ENCODE peak calls at places on chromosomes 2 and 18, in six cellular contexts. Z, M, N, F, T and H are unnamed samples. For H3K36me3, the result is how much of the 10 kb centered on the place peaks cover.

GRCh38 chr18:75854808-75855207 is 427.3 kb upstream of the SMIM21 start:
- DNase-seq in M (no peak), Z (no peak), F (no peak), T (no peak), N (no peak), H (no peak)

GRCh38 chr2:106572541-106573148 is 85.5 kb downstream of the CD8B2 start:
- DNase-seq in Z (no peak), M (no peak), T (no peak), F (no peak), N (no peak), H (peak)

GRCh38 chr2:64338910-64339500 is 115.0 kb upstream of the LGALSL start:
- DNase-seq in F (no peak), N (no peak), M (peak), T (no peak), Z (no peak), H (no peak)

GRCh38 chr18:26357960-26358359 is 131.7 kb downstream of the TAF4B start:
- DNase-seq in Z (no peak), F (no peak), T (no peak), M (no peak), N (no peak), H (no peak)

GRCh38 chr2:113080134-113080533 is 12.4 kb downstream of the IL1F10 start:
- DNase-seq in T (peak), F (no peak), N (no peak), M (peak), Z (peak), H (peak)

GRCh38 chr2:134739879-134740301 is 21.1 kb upstream of the TMEM163 start:
- DNase-seq in T (no peak), F (no peak), Z (no peak), N (no peak), M (peak), H (no peak)

GRCh38 chr2:27078267-27079194 is at the start of gene EMILIN1:
- DNase-seq in N (peak), Z (no peak), T (peak), F (no peak), M (no peak), H (peak)

GRCh38 chr2:133863106-133863800 is 295.0 kb upstream of the NCKAP5 start:
- DNase-seq in T (no peak), F (no peak), N (no peak), Z (no peak), M (no peak), H (no peak)

GRCh38 chr2:190698895-190699294 is 50.0 kb downstream of the NAB1 start:
- DNase-seq in T (no peak), F (no peak), Z (no peak), N (no peak), M (no peak), H (peak)

GRCh38 chr2:186456941-186457340 is 29.1 kb upstream of the ZC3H15 start:
- DNase-seq in M (peak), N (no peak), T (no peak), F (no peak), Z (no peak), H (no peak)

GRCh38 chr2:16774091-16774490 is 108.5 kb upstream of the CYRIA start:
- DNase-seq in M (no peak), N (no peak), T (no peak), Z (no peak), F (no peak), H (no peak)

DNA sequence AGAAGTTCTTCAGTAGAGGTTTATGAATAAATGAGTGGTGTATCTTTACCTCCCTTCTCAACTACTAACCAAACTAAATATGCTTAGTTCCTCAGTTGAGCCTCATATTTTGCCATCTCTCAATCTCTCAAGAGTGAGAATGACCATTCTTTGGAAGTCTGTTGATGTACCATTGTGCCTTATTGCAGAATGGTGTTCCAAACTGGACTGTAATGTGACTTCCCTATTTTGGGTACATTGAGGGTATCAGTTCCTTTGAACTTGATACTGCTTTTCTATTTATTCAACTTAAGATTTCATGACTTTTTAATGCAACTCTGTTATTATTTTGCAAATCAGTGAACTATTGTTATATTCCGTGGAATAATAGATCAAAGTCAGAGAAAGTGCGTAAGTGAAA is 159.4 kb downstream of the PTPRM start:
- DNase-seq in T (no peak), N (no peak), M (no peak), F (no peak), Z (no peak), H (no peak)
- H3K4me3 ChIP-seq in T (no peak), N (no peak), M (no peak), F (no peak), Z (no peak), H (no peak)

DNA sequence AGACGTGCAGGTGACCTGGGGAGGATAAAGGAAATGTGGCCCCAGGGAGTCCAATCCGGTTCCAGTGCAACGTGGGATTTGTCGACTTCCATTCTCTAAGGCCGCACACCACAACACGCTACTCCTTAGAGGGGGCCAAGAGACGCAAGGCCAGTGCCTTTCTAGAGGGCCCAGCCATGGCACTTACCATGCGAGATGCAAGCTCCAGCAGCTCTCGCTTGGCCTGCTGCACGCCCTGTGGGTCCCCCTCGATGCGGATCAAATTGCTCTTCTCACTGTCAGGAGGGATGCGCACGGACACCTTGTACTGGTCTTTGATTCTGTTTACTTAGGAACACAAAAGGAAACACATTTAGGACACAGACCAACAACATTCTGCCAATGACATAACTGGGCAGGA is 61.2 kb downstream of the ANO7 start:
- DNase-seq in Z (no peak), F (no peak), N (no peak), M (no peak), T (no peak), H (no peak)
- H3K36me3 ChIP-seq in Z (under half), F (half or more), N (half or more), M (half or more), T (under half), H (half or more)

GRCh38 chr2:120733238-120733942 is 2.3 kb upstream of the GLI2 start:
- DNase-seq in T (peak), N (no peak), F (no peak), Z (no peak), M (no peak), H (peak)

GRCh38 chr2:120736955-120737801 is 1.5 kb downstream of the GLI2 start:
- DNase-seq in T (peak), N (peak), F (no peak), Z (no peak), M (peak), H (peak)

GRCh38 chr2:120736202-120736954 is 710 bp downstream of the GLI2 start:
- DNase-seq in T (peak), F (no peak), N (no peak), Z (no peak), M (peak), H (peak)

GRCh38 chr2:120735750-120736170 is at the start of gene GLI2:
- DNase-seq in N (peak), Z (no peak), T (peak), M (peak), F (no peak), H (peak)

DNA sequence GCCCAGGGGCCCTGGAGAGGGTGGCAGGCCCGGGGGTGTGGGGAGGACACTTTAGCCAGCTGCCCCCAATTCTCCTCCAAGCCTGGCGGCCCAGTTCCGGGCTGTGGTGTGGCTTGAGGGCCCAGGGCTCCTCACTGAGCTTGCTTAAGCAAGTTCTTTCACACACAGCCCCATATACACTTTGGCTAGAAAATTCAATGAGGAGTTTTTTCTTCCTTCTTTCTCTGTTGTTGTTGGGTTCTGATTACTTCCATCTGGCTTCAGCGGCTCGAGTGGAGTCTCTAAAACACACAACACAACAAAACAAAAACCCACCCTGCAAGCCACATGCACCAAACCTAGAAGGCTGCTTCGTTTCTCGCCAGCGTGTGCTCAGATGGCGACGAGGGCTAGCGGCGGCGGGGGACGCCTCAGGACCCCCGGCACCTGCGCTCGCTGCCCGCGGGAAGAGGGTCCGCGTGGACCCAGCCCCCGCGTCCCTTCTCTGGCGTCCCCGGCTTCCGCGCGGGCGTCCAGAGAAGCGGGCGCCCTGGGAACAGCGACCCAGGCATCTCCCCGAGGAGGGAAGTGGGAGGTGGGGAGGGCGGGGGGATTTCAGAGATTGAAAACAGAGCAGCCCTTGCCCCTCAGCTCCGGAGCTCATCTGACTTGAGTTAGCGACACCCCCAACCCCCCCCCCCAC is 597 bp upstream of the GLI2 start:
- DNase-seq in T (peak), Z (no peak), F (no peak), N (no peak), M (no peak), H (peak)
- H3K4me3 ChIP-seq in T (peak), Z (no peak), F (peak), N (peak), M (no peak), H (peak)

GRCh38 chr18:9231852-9232476 is 95.4 kb downstream of the ANKRD12 start:
- DNase-seq in F (no peak), Z (no peak), N (no peak), M (no peak), T (no peak), H (no peak)
- H3K36me3 ChIP-seq in F (under half), Z (under half), N (half or more), M (under half), T (under half), H (under half)

DNA sequence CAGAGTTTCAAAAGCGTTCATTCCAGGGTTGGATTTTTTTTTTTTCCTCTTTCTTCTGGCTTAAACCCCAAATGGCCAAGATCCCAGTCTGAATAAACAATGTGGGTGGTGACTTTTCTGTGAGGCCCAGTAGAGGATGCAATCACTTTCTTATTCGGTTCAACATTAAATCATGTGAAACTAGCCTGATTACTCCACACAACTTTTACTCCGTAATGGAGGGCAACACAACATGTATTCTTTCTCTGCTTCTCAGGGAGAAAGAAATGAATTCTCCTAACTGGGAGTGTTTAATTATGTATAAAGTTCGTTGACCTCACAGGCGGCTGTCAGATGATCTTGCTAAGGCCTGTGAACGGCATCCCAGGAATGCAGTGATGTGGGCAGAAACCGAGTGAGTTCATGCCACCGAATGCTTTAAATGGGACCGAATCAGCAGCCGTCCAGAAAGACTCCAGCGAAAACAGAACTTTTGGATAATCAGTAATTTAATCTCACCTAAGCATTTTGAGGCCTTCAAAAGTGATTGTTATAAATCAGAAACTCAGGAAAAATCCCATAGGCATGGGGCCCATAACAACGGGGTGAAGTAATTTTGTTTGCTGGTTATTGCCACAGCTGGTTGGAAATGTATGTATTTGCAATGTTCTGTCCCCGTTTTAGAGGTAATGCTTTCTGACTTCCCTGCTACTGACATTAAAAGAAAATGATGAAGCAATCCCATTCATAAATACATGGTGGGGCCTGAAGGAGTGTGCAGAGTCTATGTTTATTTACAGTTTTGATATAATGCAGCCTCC is 81.5 kb downstream of the BCL2 start:
- DNase-seq in F (no peak), Z (no peak), N (no peak), T (peak), M (peak), H (peak)
- H3K4me3 ChIP-seq in F (no peak), Z (no peak), N (no peak), T (no peak), M (no peak), H (no peak)